ENCODE peak calls at places on chromosome 2, in nine cellular contexts. W, X, L, K, U, Z, G, O and M are unnamed samples.
A peak's percentile ranks its signal among the peaks of the same experiment; 100 is the strongest.

GRCh38 chr2:38648107-38648761 is 17.7 kb upstream of the GALM start:
- DNase-seq in W (no peak), G (no peak), U (peak; percentile 4), K (peak; percentile 22), L (no peak), Z (peak; percentile 75), X (no peak), O (no peak), M (no peak)

GRCh38 chr2:60468390-60469085 is 84.9 kb downstream of the BCL11A start:
- DNase-seq in K (peak; percentile 57), U (peak; percentile 61), Z (peak; percentile 49), G (no peak), X (no peak), W (peak; percentile 50), L (peak; percentile 13), O (no peak), M (peak; percentile 81)

GRCh38 chr2:58237741-58238140 is 3.4 kb downstream of the FANCL start:
- DNase-seq in G (no peak), W (no peak), U (no peak), O (no peak), L (no peak), K (no peak), X (no peak), Z (no peak), M (no peak)

GRCh38 chr2:196336715-196337617 is 165.6 kb upstream of the STK17B start:
- DNase-seq in K (peak; percentile 58), X (no peak), Z (peak; percentile 16), O (peak; percentile 43), L (no peak), G (no peak), U (peak; percentile 74), W (peak; percentile 62), M (peak; percentile 78)

GRCh38 chr2:234747032-234747431 is 204.8 kb upstream of the SH3BP4 start:
- DNase-seq in X (no peak), K (peak; percentile 70), W (peak; percentile 67), O (no peak), G (no peak), U (peak; percentile 67), Z (no peak), L (no peak), M (peak; percentile 17)

GRCh38 chr2:208315081-208315788 is 49.2 kb downstream of the PIKFYVE start:
- DNase-seq in U (peak; percentile 85), L (no peak), X (no peak), O (no peak), G (no peak), Z (peak; percentile 10), W (peak; percentile 44), K (peak; percentile 42), M (peak; percentile 57)

GRCh38 chr2:14633031-14633430 is 514 bp downstream of the LRATD1 start:
- DNase-seq in Z (peak; percentile 36), O (no peak), W (no peak), L (peak; percentile 33), U (no peak), X (no peak), G (peak; percentile 67), K (no peak), M (no peak)

GRCh38 chr2:36482576-36483214 is 115.3 kb downstream of the FEZ2 start:
- DNase-seq in L (no peak), O (no peak), Z (no peak), U (peak; percentile 32), K (peak; percentile 85), W (peak; percentile 67), G (no peak), X (no peak), M (peak; percentile 63)

GRCh38 chr2:224865016-224865415 is 148.9 kb upstream of the CCDC195 start:
- DNase-seq in W (no peak), O (no peak), K (no peak), Z (no peak), U (peak; percentile 32), X (no peak), L (no peak), G (no peak), M (peak; percentile 68)

GRCh38 chr2:42060718-42061619 is 13.1 kb downstream of the PKDCC start:
- DNase-seq in X (no peak), L (peak; percentile 83), G (peak; percentile 64), K (peak; percentile 31), W (peak; percentile 78), U (no peak), O (no peak), Z (no peak), M (no peak)

GRCh38 chr2:888906-889566 is 61.6 kb upstream of the SNTG2 start:
- DNase-seq in X (no peak), W (no peak), G (peak; percentile 30), O (no peak), K (no peak), Z (no peak), L (no peak), U (no peak), M (no peak)

GRCh38 chr2:69119541-69119940 is 106.6 kb downstream of the ANTXR1 start:
- DNase-seq in W (no peak), X (no peak), K (no peak), L (no peak), Z (no peak), O (no peak), G (peak; percentile 28), U (no peak), M (no peak)

GRCh38 chr2:240630771-240631560 is 5.7 kb downstream of the GPR35 start:
- DNase-seq in K (no peak), L (no peak), X (no peak), W (no peak), U (no peak), G (peak; percentile 26), O (no peak), Z (no peak), M (no peak)

GRCh38 chr2:9630750-9631483 is at the start of gene YWHAQ:
- DNase-seq in L (peak; percentile 97), G (peak; percentile 99), W (peak; percentile 99), O (peak; percentile 99), K (peak; percentile 99), X (peak; percentile 97), Z (peak; percentile 99), U (peak; percentile 100), M (peak; percentile 100)

GRCh38 chr2:230319211-230319862 is 7.7 kb upstream of the SP140L start:
- DNase-seq in W (no peak), O (peak; percentile 14), L (no peak), U (no peak), Z (no peak), X (no peak), K (no peak), G (no peak), M (no peak)

GRCh38 chr2:46350030-46350699 is 53.0 kb downstream of the EPAS1 start:
- DNase-seq in U (no peak), Z (no peak), G (no peak), W (no peak), L (no peak), K (no peak), O (peak; percentile 95), X (no peak), M (no peak)

DNA sequence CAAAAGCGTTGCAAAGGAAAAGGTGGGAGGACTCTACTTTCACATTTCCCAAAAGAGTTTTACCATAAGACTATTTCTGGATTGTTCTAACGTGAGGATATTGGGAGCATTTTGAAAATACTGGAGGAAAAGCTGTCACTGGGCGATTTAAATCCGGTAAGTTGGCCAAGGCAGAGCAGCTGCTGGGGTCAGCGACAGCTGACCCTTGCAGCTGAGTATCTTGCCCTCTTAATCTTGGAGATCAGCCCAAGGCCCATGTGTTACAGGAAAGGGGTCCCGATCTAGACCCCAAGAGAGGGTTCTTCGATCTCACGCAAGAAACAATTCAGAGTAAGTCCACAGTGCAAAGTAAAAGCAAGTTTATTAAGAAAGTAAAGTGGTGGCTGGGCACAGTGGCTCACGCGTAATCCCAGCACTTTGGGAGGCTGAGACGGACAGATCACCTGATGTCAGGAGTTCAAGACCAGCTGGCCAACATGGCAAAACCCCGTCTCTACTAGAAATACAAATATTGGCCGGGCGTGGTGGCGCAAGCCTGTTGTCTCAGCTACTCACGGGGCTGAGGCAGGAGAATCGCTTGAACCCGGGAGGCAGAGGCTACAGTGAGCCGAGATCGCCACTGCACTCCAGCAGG is 975 bp upstream of the ST3GAL5 start:
- DNase-seq in X (no peak), K (no peak), Z (no peak), W (no peak), G (no peak), L (peak; percentile 31), U (peak; percentile 30), O (no peak), M (no peak)
- H3K4me3 ChIP-seq in X (peak overlapping the region; percentile 85), K (peak overlapping the region; percentile 55), Z (peak overlapping the region; percentile 66), W (peak overlapping the region; percentile 90), G (peak overlapping the region; percentile 81), L (peak overlapping the region; percentile 69), U (peak overlapping the region; percentile 85), O (peak overlapping the region; percentile 55), M (peak overlapping the region; percentile 88)

DNA sequence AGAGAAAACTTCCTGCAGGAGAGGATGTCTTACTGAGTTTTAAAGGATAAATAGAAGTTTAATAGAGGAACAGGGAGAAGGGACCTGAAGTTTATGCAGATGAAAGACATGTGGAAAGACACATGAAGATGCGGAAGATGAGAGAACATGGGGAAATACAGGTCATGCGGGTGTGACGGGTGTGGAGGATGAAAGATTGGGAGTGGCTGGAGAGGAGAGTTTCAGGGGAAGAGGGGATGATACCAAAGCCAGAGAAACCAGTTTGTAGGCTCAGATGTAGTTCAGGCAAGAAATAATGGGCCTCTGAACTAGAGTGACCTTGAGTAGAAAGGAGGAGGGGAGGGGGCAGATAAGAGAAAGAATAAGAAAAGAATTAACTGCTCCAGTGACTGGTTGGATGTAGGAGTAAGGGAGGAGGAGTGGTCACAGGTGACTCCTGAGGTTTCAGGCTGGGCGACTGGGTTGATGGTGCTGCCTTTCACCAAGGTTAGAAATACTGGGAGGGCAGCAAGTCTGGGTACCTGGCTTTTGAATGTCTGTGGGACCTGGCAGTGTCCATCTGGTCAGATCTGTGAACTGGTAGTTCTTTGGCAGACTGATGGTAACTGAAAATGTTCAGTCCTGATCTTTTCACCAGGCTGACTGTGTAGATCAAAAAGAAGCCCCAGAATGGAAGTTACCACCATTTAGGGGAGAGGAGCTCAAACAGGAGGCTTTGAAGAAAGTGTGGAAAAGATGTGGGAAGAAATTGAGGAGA is 69.4 kb downstream of the TET3 start:
- DNase-seq in U (no peak), X (no peak), K (no peak), L (no peak), W (no peak), O (no peak), Z (no peak), G (no peak), M (no peak)
- H3K9ac ChIP-seq in U (no peak overlapping the region), X (no peak overlapping the region), K (no peak overlapping the region), L (no peak overlapping the region), W (no peak overlapping the region), O (no peak overlapping the region), Z (no peak overlapping the region), G (no peak overlapping the region), M (no peak overlapping the region)

DNA sequence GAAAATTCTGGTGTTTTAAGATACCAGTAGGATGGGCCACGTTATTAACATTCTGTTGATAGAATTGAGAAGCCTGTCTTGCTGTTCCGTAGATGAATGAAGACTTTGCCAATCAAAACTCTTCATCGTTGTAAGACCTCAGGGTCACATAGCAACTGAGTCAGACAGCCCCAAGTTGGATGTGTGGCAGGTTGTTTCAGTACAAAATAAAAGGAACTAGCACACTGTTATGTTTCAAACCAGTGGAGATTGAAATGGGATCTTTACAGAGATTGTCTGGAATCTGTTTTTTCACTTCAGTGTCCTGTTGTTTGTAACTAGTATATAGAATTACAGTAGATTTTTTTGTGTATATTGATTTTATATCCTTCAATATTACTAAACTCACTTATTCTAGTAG is 22.6 kb downstream of the EPC2 start:
- DNase-seq in L (no peak), U (no peak), K (no peak), W (no peak), X (no peak), G (no peak), O (peak; percentile 43), Z (no peak), M (no peak)
- H3K9me3 ChIP-seq in L (no peaks in the 10 kb centered on the region), U (no peaks in the 10 kb centered on the region), K (no peaks in the 10 kb centered on the region), W (no peaks in the 10 kb centered on the region), X (no peaks in the 10 kb centered on the region), G (no peaks in the 10 kb centered on the region), O (no peaks in the 10 kb centered on the region), Z (no peaks in the 10 kb centered on the region), M (no peaks in the 10 kb centered on the region)

GRCh38 chr2:218421027-218421426 is 2.1 kb downstream of the VIL1 start:
- DNase-seq in Z (no peak), G (no peak), O (no peak), X (no peak), W (no peak), L (no peak), K (no peak), U (no peak), M (no peak)
- H3K4me3 ChIP-seq in Z (no peak overlapping the region), G (no peak overlapping the region), O (no peak overlapping the region), X (no peak overlapping the region), W (no peak overlapping the region), L (peak overlapping the region; percentile 59), K (no peak overlapping the region), U (no peak overlapping the region), M (no peak overlapping the region)